ENCODE peak calls at places on chromosomes 1 and 21, in six cellular contexts. N, F, V, Q, L and U are unnamed samples. For H3K4me1, the result is how much of the 10 kb centered on the place peaks cover.

GRCh38 chr1:154906621-154907081 is 29.9 kb downstream of the PMVK start:
- DNase-seq in N (no peak), Q (no peak), L (no peak), F (no peak), V (peak), U (no peak)

GRCh38 chr21:43598416-43599120 is 60.7 kb downstream of the HSF2BP start:
- DNase-seq in N (peak), F (no peak), L (no peak), Q (no peak), V (peak), U (peak)

GRCh38 chr1:187819081-187819480 is 990.3 kb downstream of the PLA2G4A start:
- DNase-seq in Q (no peak), L (no peak), V (no peak), F (no peak), N (no peak), U (no peak)

GRCh38 chr1:18923721-18924610 is 21.6 kb upstream of the ALDH4A1 start:
- DNase-seq in V (no peak), Q (no peak), L (no peak), N (peak), F (no peak), U (no peak)

GRCh38 chr1:150159550-150159949 is 9.8 kb downstream of the PLEKHO1 start:
- DNase-seq in L (no peak), V (no peak), N (no peak), F (no peak), Q (no peak), U (no peak)

GRCh38 chr1:2504224-2504948 is 22.0 kb downstream of the PANK4 start:
- DNase-seq in V (no peak), Q (no peak), L (no peak), F (no peak), N (no peak), U (no peak)

GRCh38 chr1:234716907-234717375 is 107.0 kb upstream of the IRF2BP2 start:
- DNase-seq in F (no peak), V (no peak), L (no peak), Q (no peak), N (no peak), U (peak)

GRCh38 chr1:118186026-118186425 is 998 bp upstream of the SPAG17 start:
- DNase-seq in N (no peak), V (peak), F (no peak), L (no peak), Q (no peak), U (no peak)

GRCh38 chr1:224720216-224720615 is 104.1 kb downstream of the CNIH3 start:
- DNase-seq in F (no peak), L (no peak), N (no peak), Q (peak), V (peak), U (no peak)

GRCh38 chr1:175003521-175003920 is 3.8 kb downstream of the CACYBP start:
- DNase-seq in L (no peak), Q (no peak), F (no peak), V (no peak), N (no peak), U (no peak)

GRCh38 chr1:61782771-61783170 is 40.5 kb downstream of the PATJ start:
- DNase-seq in L (no peak), Q (no peak), V (no peak), N (no peak), F (no peak), U (no peak)

GRCh38 chr1:222631611-222632208 is 13.8 kb downstream of the MIA3 start:
- DNase-seq in N (peak), L (no peak), V (no peak), F (no peak), Q (no peak), U (no peak)

GRCh38 chr1:234139966-234140365 is 233.3 kb upstream of the COA6 start:
- DNase-seq in Q (no peak), L (no peak), N (peak), V (no peak), F (no peak), U (peak)

GRCh38 chr1:58608297-58608696 is 31.2 kb upstream of the TACSTD2 start:
- DNase-seq in V (no peak), L (no peak), N (no peak), F (no peak), Q (no peak), U (no peak)

GRCh38 chr1:157006676-157007075 is 38.9 kb downstream of the ARHGEF11 start:
- DNase-seq in Q (no peak), V (no peak), N (no peak), L (no peak), F (no peak), U (no peak)

GRCh38 chr1:3714814-3715213 is 37.4 kb upstream of the CCDC27 start:
- DNase-seq in L (no peak), Q (no peak), V (no peak), F (no peak), N (no peak), U (no peak)

GRCh38 chr1:212430955-212431394 is 1.7 kb upstream of the NENF start:
- DNase-seq in L (no peak), N (peak), F (no peak), V (peak), Q (no peak), U (peak)

GRCh38 chr1:214441119-214441518 is 110.3 kb downstream of the PTPN14 start:
- DNase-seq in Q (no peak), V (no peak), L (no peak), F (no peak), N (peak), U (peak)

GRCh38 chr1:54037476-54037875 is 15.5 kb downstream of the TMEM59 start:
- DNase-seq in F (no peak), L (no peak), Q (no peak), V (no peak), N (peak), U (no peak)

GRCh38 chr1:24865168-24865567 is 64.9 kb downstream of the RUNX3 start:
- DNase-seq in L (no peak), N (no peak), Q (no peak), F (no peak), V (no peak), U (no peak)

GRCh38 chr21:26966978-26967913 is at the start of gene ADAMTS5:
- DNase-seq in F (peak), L (no peak), V (peak), N (peak), Q (peak), U (peak)

GRCh38 chr21:25421327-25422028 is 185.8 kb downstream of the MRPL39 start:
- DNase-seq in V (peak), F (peak), Q (peak), L (peak), N (peak), U (peak)

DNA sequence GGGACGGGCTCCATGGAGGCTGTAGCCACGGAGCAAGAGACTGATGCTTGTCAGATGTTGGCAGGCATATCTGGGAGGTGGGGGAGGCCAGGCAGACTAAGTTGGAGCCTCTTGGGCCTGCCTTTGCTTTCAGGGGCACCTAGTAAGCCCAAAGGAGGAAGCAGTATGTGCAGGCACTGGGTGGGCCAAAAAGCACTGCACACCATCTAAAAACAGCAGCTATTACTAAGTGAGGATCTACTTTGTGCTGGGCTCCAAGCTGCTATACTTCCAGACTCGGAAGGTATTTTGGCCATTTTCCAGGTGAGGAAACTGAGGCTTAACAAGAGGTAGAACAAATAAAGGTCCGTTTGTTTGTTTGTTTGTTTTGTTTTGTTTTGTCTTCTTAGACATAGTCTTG is 67.0 kb downstream of the EPHB2 start:
- DNase-seq in V (no peak), L (no peak), Q (no peak), N (no peak), F (no peak), U (no peak)
- H3K4me1 ChIP-seq in V (under half), L (under half), Q (under half), N (under half), F (under half), U (under half)

GRCh38 chr1:228853637-228854036 is 118.4 kb downstream of the RHOU start:
- DNase-seq in L (no peak), V (no peak), F (no peak), N (no peak), Q (no peak), U (no peak)
- H2BK15ac ChIP-seq in L (no peak), V (no peak), F (no peak), N (no peak), Q (no peak), U (no peak)

GRCh38 chr1:20602851-20603450 is 14.1 kb downstream of the CDA start:
- DNase-seq in Q (no peak), F (no peak), V (no peak), L (no peak), N (peak), U (no peak)
- H3K4me1 ChIP-seq in Q (under half), F (under half), V (under half), L (under half), N (under half), U (under half)

DNA sequence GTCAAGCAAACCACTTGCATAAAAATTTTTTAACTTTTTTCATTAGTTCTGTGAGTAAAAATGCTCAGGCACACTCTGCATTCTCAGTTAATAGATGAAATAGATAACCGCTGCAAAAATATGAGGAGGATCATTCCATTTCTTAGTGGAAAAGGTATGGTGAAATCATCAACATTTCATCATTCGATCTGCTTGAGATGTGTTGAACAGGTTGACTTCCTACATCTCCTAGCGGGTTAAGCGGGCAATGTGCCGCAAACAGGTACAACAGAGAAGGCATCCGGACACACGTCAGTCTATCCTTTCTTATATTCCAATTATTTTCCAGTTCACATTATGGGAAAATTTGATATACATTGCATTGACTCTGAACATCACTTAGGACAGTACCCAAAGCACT is 33.6 kb downstream of the NIBAN1 start:
- DNase-seq in Q (no peak), F (no peak), L (no peak), V (no peak), N (no peak), U (no peak)
- H2BK15ac ChIP-seq in Q (no peak), F (no peak), L (no peak), V (no peak), N (peak), U (no peak)

DNA sequence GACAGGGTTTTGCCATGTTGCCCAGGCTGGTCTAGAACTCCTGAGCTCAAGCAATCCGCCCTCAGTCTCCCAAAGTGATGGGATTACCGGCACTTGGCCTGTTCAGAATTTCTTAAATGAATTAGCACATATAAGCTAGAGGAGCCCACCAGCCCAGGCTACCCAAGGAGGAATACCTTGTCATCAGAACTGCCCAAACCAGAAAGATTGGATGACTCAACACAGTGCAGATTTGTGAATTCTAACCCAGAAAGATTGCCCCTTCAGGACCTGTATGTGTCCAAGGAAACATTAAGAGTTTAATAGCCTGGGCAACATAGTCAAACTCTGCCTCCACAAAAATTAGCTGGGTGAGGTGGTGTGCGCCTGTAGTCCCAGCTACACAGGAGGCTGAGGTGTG is 14.0 kb upstream of the LIN9 start:
- DNase-seq in V (no peak), N (no peak), Q (no peak), F (no peak), L (no peak), U (no peak)
- H3K4me1 ChIP-seq in V (under half), N (under half), Q (under half), F (under half), L (under half), U (under half)

DNA sequence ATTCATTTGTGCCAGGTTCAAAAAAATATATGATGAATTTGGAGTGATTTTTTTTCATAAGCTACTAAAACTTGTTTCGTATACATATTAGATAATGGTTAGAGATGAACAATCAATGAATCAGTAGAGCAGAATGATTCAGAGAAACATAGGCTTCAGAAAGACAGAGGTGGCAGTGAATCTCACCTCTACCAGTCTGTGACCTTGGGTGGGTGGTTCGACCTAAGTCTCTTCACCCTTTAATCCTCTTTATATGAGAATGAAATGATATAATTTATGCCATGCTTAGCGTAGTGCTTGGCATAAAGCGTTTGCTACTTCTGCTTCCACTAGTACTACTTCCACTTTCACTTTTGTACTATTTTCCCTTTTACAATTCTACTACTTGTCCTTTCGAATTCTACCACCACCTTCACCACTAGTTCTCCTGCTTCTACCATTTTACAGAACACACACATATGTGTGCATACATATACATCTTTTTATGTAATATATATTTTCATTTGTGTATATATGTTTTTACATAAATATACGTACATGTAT is 45.1 kb downstream of the FYB2 start:
- DNase-seq in V (no peak), Q (no peak), N (no peak), F (no peak), L (no peak), U (no peak)
- H2BK15ac ChIP-seq in V (no peak), Q (no peak), N (no peak), F (no peak), L (no peak), U (no peak)

DNA sequence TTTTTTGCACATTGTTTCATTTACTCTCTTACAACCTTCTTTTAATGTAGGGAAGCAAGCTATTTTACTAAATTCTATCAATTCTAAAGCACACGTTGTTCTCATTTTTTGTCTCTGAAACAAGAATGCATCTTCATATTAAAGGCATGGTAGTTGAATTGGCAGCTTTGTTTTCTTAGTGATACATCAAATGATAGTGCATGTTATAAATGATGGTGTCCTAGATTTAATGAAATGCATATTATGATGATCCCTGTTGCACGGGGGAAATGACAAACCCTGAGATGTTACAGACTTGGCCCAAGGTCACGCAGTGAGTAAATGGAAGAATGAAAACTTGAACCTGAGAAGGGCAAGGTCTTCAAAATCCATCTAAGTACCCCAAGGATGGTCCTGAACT is 213.1 kb downstream of the KAZN start:
- DNase-seq in Q (no peak), L (no peak), F (no peak), V (no peak), N (no peak), U (no peak)
- H3K4me1 ChIP-seq in Q (under half), L (under half), F (under half), V (under half), N (under half), U (under half)

GRCh38 chr1:17709981-17710380 is 45.2 kb upstream of the ACTL8 start:
- DNase-seq in N (no peak), Q (no peak), V (no peak), L (no peak), F (no peak), U (no peak)
- H2BK15ac ChIP-seq in N (no peak), Q (no peak), V (no peak), L (no peak), F (no peak), U (no peak)

GRCh38 chr1:184499626-184500025 is 112.8 kb downstream of the C1orf21 start:
- DNase-seq in F (no peak), Q (no peak), N (peak), L (no peak), V (peak), U (peak)
- H3K4me1 ChIP-seq in F (under half), Q (under half), N (under half), L (under half), V (under half), U (under half)